ENCODE peak calls at places on chromosomes 7 and 10, in four cellular contexts. One of them, this sample, is unnamed.

GRCh38 chr10:59036311-59037017 is 140.0 kb upstream of the PHYHIPL start:
- DNase-seq in HFFc6: no peak
- DNase-seq in astrocyte of the spinal cord: no peak
- DNase-seq in AG04449: no peak
- DNase-seq in this sample: no peak

GRCh38 chr10:102919237-102919959 is 1.3 kb downstream of the CNNM2 start:
- DNase-seq in HFFc6: no peak
- DNase-seq in astrocyte of the spinal cord: peak
- DNase-seq in AG04449: no peak
- DNase-seq in this sample: no peak

GRCh38 chr10:100744136-100744979 is 1.0 kb upstream of the PAX2 start:
- DNase-seq in HFFc6: no peak
- DNase-seq in astrocyte of the spinal cord: no peak
- DNase-seq in AG04449: no peak
- DNase-seq in this sample: no peak

GRCh38 chr7:132580717-132581285 is 4.5 kb upstream of the PLXNA4 start:
- DNase-seq in HFFc6: peak
- DNase-seq in astrocyte of the spinal cord: peak
- DNase-seq in AG04449: peak
- DNase-seq in this sample: peak

GRCh38 chr10:122054046-122055025 is 65.4 kb downstream of the TACC2 start:
- DNase-seq in HFFc6: peak
- DNase-seq in astrocyte of the spinal cord: peak
- DNase-seq in AG04449: no peak
- DNase-seq in this sample: no peak

GRCh38 chr7:33757563-33758165 is 147.7 kb upstream of the BMPER start:
- DNase-seq in HFFc6: peak
- DNase-seq in astrocyte of the spinal cord: peak
- DNase-seq in AG04449: no peak
- DNase-seq in this sample: no peak

GRCh38 chr7:15648461-15648961 is 38.0 kb downstream of the MEOX2 start:
- DNase-seq in HFFc6: no peak
- DNase-seq in astrocyte of the spinal cord: peak
- DNase-seq in AG04449: no peak
- DNase-seq in this sample: no peak

GRCh38 chr7:94683066-94683465 is 27.1 kb upstream of the SGCE start:
- DNase-seq in HFFc6: no peak
- DNase-seq in astrocyte of the spinal cord: no peak
- DNase-seq in AG04449: no peak
- DNase-seq in this sample: no peak

GRCh38 chr7:124482229-124482628 is 283.4 kb downstream of the GPR37 start:
- DNase-seq in HFFc6: no peak
- DNase-seq in astrocyte of the spinal cord: no peak
- DNase-seq in AG04449: no peak
- DNase-seq in this sample: no peak
- TF ChIP-seq CTCF in HFFc6: no peak
- TF ChIP-seq CTCF in astrocyte of the spinal cord: no peak
- TF ChIP-seq CTCF in AG04449: no peak
- TF ChIP-seq CTCF in this sample: no peak

DNA sequence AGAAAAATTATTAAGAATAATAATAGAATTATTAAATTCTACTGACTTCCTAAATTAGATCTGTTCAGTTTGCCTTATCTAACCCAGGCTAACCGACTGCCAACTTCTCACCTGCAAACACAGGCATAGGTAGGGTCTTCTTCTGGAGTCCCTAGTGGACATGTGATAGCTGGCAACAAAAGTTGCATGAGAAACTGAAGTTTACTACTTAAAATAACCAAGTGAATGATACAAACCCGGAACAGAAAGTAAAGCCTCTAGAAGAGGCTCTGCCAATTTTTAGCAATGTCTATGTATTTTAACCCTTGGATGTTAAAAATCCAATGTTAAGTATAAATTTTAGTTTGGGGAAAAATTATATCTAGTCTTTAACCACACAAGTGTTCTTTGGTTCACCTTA is 37.6 kb downstream of the NDUFB2 start:
- DNase-seq in HFFc6: no peak
- DNase-seq in astrocyte of the spinal cord: no peak
- DNase-seq in AG04449: no peak
- DNase-seq in this sample: no peak
- TF ChIP-seq CTCF in HFFc6: no peak
- TF ChIP-seq CTCF in astrocyte of the spinal cord: no peak
- TF ChIP-seq CTCF in AG04449: no peak
- TF ChIP-seq CTCF in this sample: no peak

GRCh38 chr10:95841711-95842498 is 65.9 kb upstream of the CC2D2B start:
- DNase-seq in HFFc6: peak
- DNase-seq in astrocyte of the spinal cord: peak
- DNase-seq in AG04449: peak
- DNase-seq in this sample: peak
- TF ChIP-seq CTCF in HFFc6: peak
- TF ChIP-seq CTCF in astrocyte of the spinal cord: peak
- TF ChIP-seq CTCF in AG04449: peak
- TF ChIP-seq CTCF in this sample: peak

GRCh38 chr7:24717247-24717622 is 40.0 kb downstream of the GSDME start:
- DNase-seq in HFFc6: no peak
- DNase-seq in astrocyte of the spinal cord: no peak
- DNase-seq in AG04449: no peak
- DNase-seq in this sample: no peak

GRCh38 chr7:24715171-24715570 is 42.1 kb downstream of the GSDME start:
- DNase-seq in HFFc6: no peak
- DNase-seq in astrocyte of the spinal cord: no peak
- DNase-seq in AG04449: no peak
- DNase-seq in this sample: no peak

GRCh38 chr7:24716480-24717246 is 40.6 kb downstream of the GSDME start:
- DNase-seq in HFFc6: no peak
- DNase-seq in astrocyte of the spinal cord: no peak
- DNase-seq in AG04449: no peak
- DNase-seq in this sample: no peak

GRCh38 chr7:24714676-24715010 is 42.6 kb downstream of the GSDME start:
- DNase-seq in HFFc6: no peak
- DNase-seq in astrocyte of the spinal cord: no peak
- DNase-seq in AG04449: no peak
- DNase-seq in this sample: no peak

DNA sequence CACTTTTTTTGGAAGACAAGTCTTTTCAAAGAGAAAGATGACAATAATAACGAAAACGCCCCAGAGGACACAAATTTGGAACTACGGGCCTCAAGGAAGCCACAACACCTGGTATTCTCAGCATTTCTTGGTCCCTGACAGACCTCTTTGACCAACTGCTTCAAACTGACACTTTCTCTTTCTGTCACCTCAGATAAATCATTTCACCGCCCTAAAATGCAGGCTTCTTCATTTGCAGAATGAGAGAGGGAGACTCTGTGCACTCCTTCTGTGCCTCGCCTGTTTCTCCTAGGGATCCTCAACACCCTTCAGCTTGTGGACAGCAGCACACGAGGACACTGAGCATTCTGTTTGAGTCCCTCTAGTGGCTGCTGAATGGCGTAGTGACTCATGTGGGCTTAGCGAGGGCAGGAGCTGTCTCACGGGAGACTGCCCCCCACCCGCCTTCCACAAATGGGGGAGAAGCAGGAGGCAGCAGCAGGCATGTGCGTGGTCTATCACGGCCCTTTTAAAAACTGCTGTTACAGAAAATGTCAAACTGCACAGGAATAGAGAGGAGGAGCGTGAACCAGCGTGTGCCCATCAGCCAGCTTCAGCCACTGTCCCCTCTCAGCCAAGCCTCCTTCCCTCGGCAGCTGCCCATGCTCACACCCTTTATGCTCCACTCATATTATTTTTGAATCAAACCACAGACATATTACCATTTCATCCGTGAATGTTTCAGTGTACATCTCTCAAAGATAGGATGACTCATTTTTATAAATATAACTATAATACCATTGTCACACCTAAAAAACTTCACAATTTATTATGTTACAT is 41.4 kb downstream of the GSDME start:
- DNase-seq in HFFc6: peak
- DNase-seq in astrocyte of the spinal cord: peak
- DNase-seq in AG04449: no peak
- DNase-seq in this sample: no peak
- TF ChIP-seq CTCF in HFFc6: peak
- TF ChIP-seq CTCF in astrocyte of the spinal cord: peak
- TF ChIP-seq CTCF in AG04449: peak
- TF ChIP-seq CTCF in this sample: peak

DNA sequence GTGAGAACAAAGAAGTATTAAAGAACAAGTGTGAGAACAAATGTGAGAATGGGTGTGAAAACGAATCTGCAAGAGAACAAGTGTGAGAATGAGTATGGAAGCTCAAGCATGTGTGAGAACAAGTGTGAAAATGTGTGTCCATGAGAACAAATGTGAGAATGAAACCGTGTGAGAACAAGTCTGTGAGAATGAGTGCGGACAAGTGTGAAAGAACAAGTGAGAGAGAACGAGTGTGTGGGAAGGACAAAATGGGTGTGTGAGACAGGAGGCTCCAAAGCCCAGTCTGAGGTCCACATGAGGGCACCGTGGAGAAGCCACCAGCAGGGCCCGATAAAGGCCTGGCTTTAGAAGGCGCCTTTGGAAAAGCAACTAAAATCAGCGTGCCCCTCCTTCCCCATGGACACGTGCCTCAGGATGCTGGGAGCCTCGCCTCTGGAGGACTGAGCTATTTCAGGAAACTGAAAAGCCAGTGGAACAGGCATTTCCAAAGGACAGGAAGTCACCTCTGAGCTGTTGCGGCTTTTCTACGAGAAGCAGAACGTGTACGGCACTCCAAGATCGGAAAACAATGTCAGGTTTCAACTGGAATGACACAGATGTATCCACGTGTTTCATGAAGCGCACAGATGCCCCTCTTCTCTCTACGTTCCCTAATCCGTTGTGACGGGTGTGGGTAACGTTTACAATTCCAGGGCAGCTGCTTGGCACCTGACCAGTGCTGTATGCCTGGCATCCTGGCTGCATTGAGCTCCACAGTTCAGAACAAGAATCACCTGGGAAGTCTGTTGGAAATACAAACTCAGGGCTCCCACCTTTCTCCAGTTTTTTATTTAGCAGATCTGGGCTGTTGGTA is 46.4 kb downstream of the ESYT2 start:
- DNase-seq in HFFc6: peak
- DNase-seq in astrocyte of the spinal cord: peak
- DNase-seq in AG04449: no peak
- DNase-seq in this sample: no peak
- TF ChIP-seq CTCF in HFFc6: peak
- TF ChIP-seq CTCF in astrocyte of the spinal cord: peak
- TF ChIP-seq CTCF in AG04449: peak
- TF ChIP-seq CTCF in this sample: peak

DNA sequence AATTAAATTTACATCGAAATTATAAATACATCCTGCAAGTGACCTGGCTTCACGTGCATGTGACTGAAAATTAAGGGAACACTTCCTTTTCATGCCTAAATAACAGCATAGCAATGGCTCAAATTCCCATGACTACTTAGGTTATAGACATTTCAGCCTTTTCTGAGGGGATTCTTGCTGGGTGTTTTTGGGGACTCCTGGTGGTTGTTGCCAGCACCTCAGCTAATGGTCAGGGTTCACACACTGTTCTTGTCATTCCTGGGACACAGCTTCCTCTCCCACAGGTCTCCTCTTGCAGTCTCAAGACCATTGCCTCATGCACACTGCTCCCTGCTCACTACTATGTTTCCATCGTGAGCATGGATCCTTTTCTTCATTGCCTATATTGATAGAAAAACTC is 148.9 kb upstream of the GLI3 start:
- DNase-seq in HFFc6: no peak
- DNase-seq in astrocyte of the spinal cord: no peak
- DNase-seq in AG04449: no peak
- DNase-seq in this sample: no peak
- TF ChIP-seq CTCF in HFFc6: peak
- TF ChIP-seq CTCF in astrocyte of the spinal cord: peak
- TF ChIP-seq CTCF in AG04449: no peak
- TF ChIP-seq CTCF in this sample: no peak

This sample was measured in AG09319.